ENCODE peak calls at places on chromosomes 1 and 21, in eight cellular contexts. W, M, N, H, E, O, P and Y are unnamed samples.

GRCh38 chr1:26991310-26992116 is 2.0 kb upstream of the TRNP1 start:
- DNase-seq in W (no peak), M (no peak), N (no peak), H (peak), E (peak), O (no peak), P (no peak), Y (no peak)

GRCh38 chr1:171963762-171964161 is 122.5 kb downstream of the DNM3 start:
- DNase-seq in W (no peak), M (no peak), N (no peak), H (no peak), E (no peak), O (no peak), P (no peak), Y (no peak)

GRCh38 chr21:35401476-35401875 is 352.4 kb upstream of the RUNX1 start:
- DNase-seq in W (no peak), M (no peak), N (no peak), H (no peak), E (no peak), O (no peak), P (peak), Y (no peak)

GRCh38 chr1:67816096-67816493 is 17.2 kb downstream of the GNG12 start:
- DNase-seq in W (no peak), M (no peak), N (no peak), H (no peak), E (no peak), O (no peak), P (no peak), Y (no peak)

GRCh38 chr1:19637606-19638005 is 6.5 kb upstream of the NBL1 start:
- DNase-seq in W (no peak), M (no peak), N (no peak), H (no peak), E (no peak), O (no peak), P (no peak), Y (no peak)

GRCh38 chr1:153567621-153568366 is 2.1 kb upstream of the S100A2 start:
- DNase-seq in W (no peak), M (no peak), N (no peak), H (peak), E (peak), O (no peak), P (peak), Y (no peak)

GRCh38 chr1:2344121-2344681 is 47.2 kb downstream of the MORN1 start:
- DNase-seq in W (no peak), M (no peak), N (no peak), H (no peak), E (no peak), O (no peak), P (no peak), Y (no peak)

GRCh38 chr1:208093754-208094719 is 150.1 kb downstream of the PLXNA2 start:
- DNase-seq in W (peak), M (peak), N (peak), H (peak), E (peak), O (no peak), P (peak), Y (peak)

GRCh38 chr1:244710474-244711062 is 57.6 kb downstream of the DESI2 start:
- DNase-seq in W (no peak), M (no peak), N (no peak), H (no peak), E (no peak), O (no peak), P (no peak), Y (no peak)

GRCh38 chr1:77416692-77417450 is 135.1 kb downstream of the AK5 start:
- DNase-seq in W (no peak), M (no peak), N (no peak), H (peak), E (peak), O (no peak), P (no peak), Y (peak)

GRCh38 chr21:37331411-37331810 is 35.2 kb upstream of the DYRK1A start:
- DNase-seq in W (no peak), M (no peak), N (no peak), H (no peak), E (no peak), O (no peak), P (no peak), Y (no peak)

GRCh38 chr21:41677671-41678015 is 89.2 kb downstream of the RIPK4 start:
- DNase-seq in W (no peak), M (no peak), N (no peak), H (no peak), E (peak), O (no peak), P (no peak), Y (no peak)

GRCh38 chr21:36635991-36636390 is 62.9 kb upstream of the SIM2 start:
- DNase-seq in W (no peak), M (no peak), N (no peak), H (peak), E (no peak), O (no peak), P (no peak), Y (peak)

GRCh38 chr1:61191140-61191720 is 108.9 kb downstream of the NFIA start:
- DNase-seq in W (no peak), M (no peak), N (no peak), H (no peak), E (no peak), O (no peak), P (no peak), Y (no peak)

GRCh38 chr1:97668945-97669344 is 251.9 kb downstream of the DPYD start:
- DNase-seq in W (no peak), M (peak), N (no peak), H (peak), E (peak), O (no peak), P (peak), Y (peak)

GRCh38 chr1:15733726-15734226 is 2.3 kb upstream of the SLC25A34 start:
- DNase-seq in W (no peak), M (no peak), N (no peak), H (no peak), E (no peak), O (no peak), P (no peak), Y (no peak)

GRCh38 chr1:81453971-81454370 is 346.8 kb upstream of the ADGRL2 start:
- DNase-seq in W (no peak), M (no peak), N (no peak), H (no peak), E (no peak), O (no peak), P (no peak), Y (no peak)

GRCh38 chr1:147534386-147534785 is 6.9 kb upstream of the BCL9 start:
- DNase-seq in W (no peak), M (no peak), N (no peak), H (peak), E (no peak), O (no peak), P (peak), Y (no peak)

GRCh38 chr21:44415073-44416025 is 40.0 kb upstream of the LRRC3 start:
- DNase-seq in W (no peak), M (no peak), N (no peak), H (no peak), E (no peak), O (no peak), P (no peak), Y (no peak)

GRCh38 chr1:218304281-218305039 is 19.4 kb downstream of the RRP15 start:
- DNase-seq in W (no peak), M (no peak), N (no peak), H (peak), E (no peak), O (no peak), P (peak), Y (peak)

GRCh38 chr1:241323510-241323909 is 33.5 kb downstream of the RGS7 start:
- DNase-seq in W (no peak), M (no peak), N (peak), H (peak), E (peak), O (no peak), P (peak), Y (peak)

GRCh38 chr1:71047635-71048607 is at the start of gene PTGER3:
- DNase-seq in W (peak), M (peak), N (peak), H (no peak), E (no peak), O (no peak), P (no peak), Y (no peak)

GRCh38 chr1:114758251-114758832 is 558 bp upstream of the CSDE1 start:
- DNase-seq in W (no peak), M (no peak), N (no peak), H (peak), E (no peak), O (no peak), P (peak), Y (peak)

GRCh38 chr1:54010415-54011117 is 7.4 kb downstream of the LDLRAD1 start:
- DNase-seq in W (no peak), M (no peak), N (no peak), H (no peak), E (no peak), O (no peak), P (no peak), Y (no peak)

GRCh38 chr1:90963236-90963635 is 58.6 kb downstream of the ZNF644 start:
- DNase-seq in W (no peak), M (no peak), N (no peak), H (no peak), E (no peak), O (no peak), P (no peak), Y (no peak)

GRCh38 chr1:82934069-82934468 is 1064.9 kb downstream of the TTLL7 start:
- DNase-seq in W (peak), M (peak), N (no peak), H (no peak), E (no peak), O (no peak), P (no peak), Y (no peak)

GRCh38 chr21:41683815-41684214 is 83.0 kb downstream of the RIPK4 start:
- DNase-seq in W (no peak), M (no peak), N (no peak), H (no peak), E (no peak), O (no peak), P (no peak), Y (no peak)

GRCh38 chr21:37030864-37031263 is 24.4 kb downstream of the RIPPLY3 start:
- DNase-seq in W (no peak), M (no peak), N (no peak), H (no peak), E (no peak), O (no peak), P (no peak), Y (no peak)

GRCh38 chr1:43388021-43388575 is 1.5 kb downstream of the MED8 start:
- DNase-seq in W (no peak), M (peak), N (no peak), H (peak), E (no peak), O (no peak), P (no peak), Y (peak)

GRCh38 chr1:3019516-3020051 is 1.7 kb upstream of the ACTRT2 start:
- DNase-seq in W (no peak), M (no peak), N (no peak), H (no peak), E (no peak), O (no peak), P (no peak), Y (no peak)

GRCh38 chr21:37380349-37381323 is 14.1 kb downstream of the DYRK1A start:
- DNase-seq in W (no peak), M (peak), N (no peak), H (peak), E (no peak), O (no peak), P (no peak), Y (no peak)

GRCh38 chr1:14538335-14538734 is 60.1 kb upstream of the KAZN start:
- DNase-seq in W (no peak), M (no peak), N (no peak), H (no peak), E (no peak), O (no peak), P (no peak), Y (no peak)

GRCh38 chr1:205965039-205965630 is 21.9 kb upstream of the SLC26A9 start:
- DNase-seq in W (no peak), M (no peak), N (no peak), H (no peak), E (no peak), O (no peak), P (no peak), Y (no peak)

GRCh38 chr1:243496173-243496553 is 240.3 kb downstream of the SDCCAG8 start:
- DNase-seq in W (no peak), M (no peak), N (no peak), H (no peak), E (no peak), O (no peak), P (no peak), Y (no peak)

GRCh38 chr1:31084782-31085569 is 19.5 kb upstream of the PUM1 start:
- DNase-seq in W (no peak), M (no peak), N (no peak), H (no peak), E (no peak), O (no peak), P (no peak), Y (no peak)

GRCh38 chr1:168341576-168341975 is 60.9 kb downstream of the TBX19 start:
- DNase-seq in W (no peak), M (no peak), N (no peak), H (peak), E (no peak), O (no peak), P (peak), Y (peak)

GRCh38 chr1:36286802-36287201 is 19.4 kb upstream of the SH3D21 start:
- DNase-seq in W (no peak), M (no peak), N (no peak), H (no peak), E (no peak), O (no peak), P (no peak), Y (no peak)

DNA sequence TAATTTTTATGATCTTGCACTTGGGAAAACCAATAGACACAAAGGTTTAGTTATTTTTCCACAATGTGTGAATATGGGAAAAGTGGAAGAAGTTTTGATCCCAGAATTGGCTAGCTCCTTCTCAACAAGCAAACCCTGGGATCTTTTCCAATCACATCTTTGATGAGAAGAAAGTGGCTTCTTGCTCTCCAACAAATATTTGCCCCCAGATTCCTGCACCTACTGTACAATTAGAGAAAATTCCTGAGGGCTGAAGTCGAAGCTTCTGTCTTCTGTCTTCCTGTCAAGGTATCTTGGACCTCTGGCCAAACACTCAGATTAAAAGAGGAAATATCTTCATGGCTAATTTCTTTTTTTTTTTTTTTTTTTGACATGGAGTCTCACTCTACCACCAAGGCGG is 113.1 kb upstream of the SLC45A1 start:
- DNase-seq in W (no peak), M (no peak), N (no peak), H (no peak), E (no peak), O (no peak), P (no peak), Y (no peak)
- TF ChIP-seq CTCF in W (no peak), M (no peak), N (no peak), H (no peak), E (no peak), O (no peak), P (no peak), Y (no peak)

DNA sequence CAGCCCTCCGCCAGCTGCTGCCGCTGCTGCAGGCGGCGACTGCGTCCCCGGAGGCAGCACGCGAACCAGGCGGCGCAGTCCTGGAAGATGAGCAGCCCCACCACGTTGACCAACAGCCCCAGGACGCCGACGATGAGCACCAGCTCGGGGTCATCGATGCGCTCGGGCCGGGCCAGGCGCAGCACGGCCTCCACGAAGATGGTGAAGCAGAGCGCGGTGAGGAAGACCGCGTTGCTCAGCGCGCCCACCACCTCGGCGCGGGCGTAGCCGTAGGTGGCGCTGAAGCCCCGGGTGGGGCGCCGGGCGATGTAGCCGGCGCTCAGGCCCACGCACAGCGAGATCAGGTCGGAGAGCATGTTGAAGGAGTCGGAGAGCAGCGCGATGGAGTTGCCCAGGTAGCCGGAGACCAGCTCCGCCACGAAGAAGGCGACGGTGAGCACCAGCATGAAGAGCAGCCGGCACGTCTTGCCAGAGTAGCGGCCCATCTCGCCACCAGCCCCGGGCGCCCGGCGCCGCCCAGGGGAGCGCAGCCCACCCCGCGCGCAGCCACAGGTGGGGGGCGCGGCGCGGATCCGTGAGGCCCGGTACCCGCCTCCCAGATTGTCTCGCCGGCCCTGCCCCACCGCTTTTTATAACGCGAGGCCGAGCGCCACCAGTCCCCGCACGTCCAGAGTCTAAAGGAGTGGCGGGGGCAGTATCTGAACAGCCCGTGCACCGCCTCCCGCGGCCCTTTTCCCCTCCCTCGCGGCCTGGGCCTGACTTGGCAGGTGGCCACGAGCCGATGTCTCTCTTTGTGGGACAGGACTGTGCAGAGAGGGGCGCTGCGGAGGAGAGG is at the start of gene SLC30A10:
- DNase-seq in W (no peak), M (peak), N (peak), H (peak), E (peak), O (no peak), P (no peak), Y (peak)
- TF ChIP-seq CTCF in W (no peak), M (no peak), N (no peak), H (no peak), E (peak), O (no peak), P (no peak), Y (no peak)

GRCh38 chr1:214213136-214213535 is 67.8 kb upstream of the SMYD2 start:
- DNase-seq in W (no peak), M (no peak), N (no peak), H (peak), E (peak), O (no peak), P (no peak), Y (no peak)

GRCh38 chr1:214205053-214205452 is 75.9 kb upstream of the SMYD2 start:
- DNase-seq in W (no peak), M (no peak), N (no peak), H (no peak), E (no peak), O (no peak), P (no peak), Y (no peak)

GRCh38 chr1:214214851-214215250 is 66.1 kb upstream of the SMYD2 start:
- DNase-seq in W (no peak), M (no peak), N (no peak), H (no peak), E (no peak), O (no peak), P (no peak), Y (no peak)

GRCh38 chr1:214208525-214208924 is 72.4 kb upstream of the SMYD2 start:
- DNase-seq in W (no peak), M (no peak), N (no peak), H (no peak), E (no peak), O (no peak), P (peak), Y (no peak)

GRCh38 chr1:214209260-214209808 is 71.6 kb upstream of the SMYD2 start:
- DNase-seq in W (no peak), M (no peak), N (no peak), H (no peak), E (no peak), O (no peak), P (no peak), Y (no peak)
- TF ChIP-seq CTCF in W (no peak), M (no peak), N (no peak), H (no peak), E (no peak), O (no peak), P (no peak), Y (no peak)

DNA sequence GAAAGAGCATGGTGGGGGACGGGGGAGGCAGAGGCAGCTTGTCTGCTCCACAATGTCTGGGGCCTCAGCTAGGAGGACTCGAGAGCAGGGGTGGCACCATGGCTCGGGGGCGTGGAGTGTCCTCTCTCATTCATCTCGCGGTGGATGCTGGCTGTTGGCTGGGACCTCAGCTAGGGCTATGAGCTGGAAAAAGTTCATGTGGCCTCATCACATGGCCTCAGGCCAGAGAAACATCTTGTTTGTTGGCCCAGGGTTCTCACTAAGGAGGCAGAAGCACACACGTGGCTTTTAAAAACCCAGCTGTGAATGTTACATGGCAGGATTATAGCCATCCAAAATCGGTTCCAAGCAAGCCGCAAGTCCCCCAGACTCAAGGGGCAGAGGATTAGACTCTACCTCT is 6.2 kb upstream of the CENPS start:
- DNase-seq in W (peak), M (no peak), N (no peak), H (peak), E (peak), O (no peak), P (no peak), Y (peak)
- TF ChIP-seq CTCF in W (no peak), M (no peak), N (no peak), H (peak), E (no peak), O (no peak), P (no peak), Y (no peak)

GRCh38 chr1:159826436-159827101 is at the start of gene SLAMF8:
- DNase-seq in W (peak), M (peak), N (no peak), H (peak), E (no peak), O (no peak), P (no peak), Y (no peak)

GRCh38 chr1:159823401-159823800 is 3.3 kb upstream of the SLAMF8 start:
- DNase-seq in W (no peak), M (no peak), N (no peak), H (no peak), E (no peak), O (no peak), P (no peak), Y (no peak)

GRCh38 chr1:159825564-159825963 is 1.1 kb upstream of the SLAMF8 start:
- DNase-seq in W (no peak), M (no peak), N (no peak), H (no peak), E (no peak), O (no peak), P (no peak), Y (no peak)

GRCh38 chr1:159817276-159818041 is 9.2 kb upstream of the SLAMF8 start:
- DNase-seq in W (no peak), M (no peak), N (no peak), H (peak), E (peak), O (no peak), P (peak), Y (no peak)

DNA sequence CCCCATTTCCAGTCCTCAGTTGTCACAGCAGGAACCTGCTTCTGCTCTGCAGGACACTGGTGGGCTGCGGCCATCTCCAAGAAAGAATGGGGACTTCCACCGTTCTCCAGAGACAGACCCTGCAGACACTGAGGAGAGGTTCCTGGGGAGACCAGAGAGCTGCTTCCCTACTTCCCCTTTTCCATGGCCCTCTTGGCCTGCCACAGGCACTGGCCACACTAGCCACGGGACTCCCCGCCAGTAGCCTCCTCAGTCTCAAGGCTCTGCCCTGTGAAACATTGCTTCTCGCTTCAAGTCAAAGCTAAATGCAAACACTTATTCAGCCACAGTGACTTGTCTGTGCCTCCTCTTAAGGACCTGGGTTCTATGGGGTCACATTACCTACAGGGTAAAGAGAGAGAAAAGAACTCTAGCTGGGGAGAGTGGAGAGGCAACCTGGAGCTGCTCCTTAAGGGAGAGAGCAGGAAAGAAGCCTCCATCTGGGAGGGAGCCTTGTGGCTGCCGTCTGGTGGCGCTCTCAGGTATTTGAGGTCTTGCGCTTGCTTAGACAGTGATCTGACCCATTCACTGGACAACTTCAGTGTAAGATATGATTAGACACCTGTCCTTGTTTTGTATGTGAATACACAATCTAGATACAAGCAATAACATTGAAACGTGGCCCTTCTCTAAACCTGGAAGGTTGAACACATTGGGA is 5.4 kb upstream of the SLAMF8 start:
- DNase-seq in W (peak), M (no peak), N (no peak), H (no peak), E (peak), O (peak), P (peak), Y (peak)
- TF ChIP-seq CTCF in W (no peak), M (no peak), N (no peak), H (no peak), E (no peak), O (peak), P (peak), Y (peak)